ENCODE peak calls at places on chromosomes 12 and 14, in seven cellular contexts. R, L, D, N, F, B and Y are unnamed samples.

GRCh38 chr12:57611116-57611809 is at the start of gene ARHGEF25:
- DNase-seq in N (peak; percentile 93), F (no peak), D (no peak), L (no peak), R (peak; percentile 90), B (peak; percentile 42), Y (peak; percentile 56)

GRCh38 chr14:104591031-104591430 is 11.5 kb downstream of the C14orf180 start:
- DNase-seq in N (no peak), R (peak; percentile 10), D (no peak), B (no peak), F (no peak), L (no peak), Y (no peak)

GRCh38 chr12:21912318-21912717 is 28.9 kb downstream of the ABCC9 start:
- DNase-seq in L (no peak), B (no peak), D (no peak), F (no peak), N (no peak), R (no peak), Y (no peak)

GRCh38 chr12:1488908-1489381 is 105.4 kb downstream of the FBXL14 start:
- DNase-seq in N (no peak), F (no peak), B (no peak), D (peak; percentile 24), R (no peak), L (no peak), Y (no peak)

GRCh38 chr14:47606601-47607000 is 68.8 kb downstream of the MDGA2 start:
- DNase-seq in B (no peak), R (no peak), L (no peak), D (no peak), F (no peak), N (no peak), Y (no peak)

GRCh38 chr12:50211392-50212070 is 44.4 kb upstream of the CERS5 start:
- DNase-seq in L (no peak), B (no peak), F (no peak), R (no peak), N (no peak), D (no peak), Y (no peak)

GRCh38 chr14:93035917-93036651 is 79.6 kb downstream of the ITPK1 start:
- DNase-seq in N (peak; percentile 85), B (peak; percentile 35), R (peak; percentile 48), D (no peak), F (no peak), L (no peak), Y (no peak)

GRCh38 chr14:72824051-72824450 is 69.8 kb downstream of the DPF3 start:
- DNase-seq in N (no peak), R (no peak), L (no peak), F (no peak), B (no peak), D (no peak), Y (no peak)

GRCh38 chr12:119758236-119758635 is 90.3 kb downstream of the PRKAB1 start:
- DNase-seq in F (no peak), R (no peak), D (no peak), B (no peak), N (no peak), L (no peak), Y (no peak)

GRCh38 chr14:104933721-104934379 is 9.2 kb downstream of the PLD4 start:
- DNase-seq in R (no peak), L (peak; percentile 30), F (no peak), N (peak; percentile 67), B (no peak), D (no peak), Y (peak; percentile 5)

GRCh38 chr12:75596406-75596805 is 85.0 kb upstream of the KRR1 start:
- DNase-seq in R (no peak), B (no peak), N (no peak), F (no peak), D (no peak), L (no peak), Y (no peak)

GRCh38 chr12:47808574-47809380 is 10.9 kb downstream of the HDAC7 start:
- DNase-seq in N (no peak), B (no peak), F (no peak), D (peak; percentile 31), R (peak; percentile 24), L (no peak), Y (no peak)

GRCh38 chr12:95607642-95608041 is 56.4 kb upstream of the USP44 start:
- DNase-seq in N (no peak), R (no peak), D (no peak), L (no peak), B (no peak), F (no peak), Y (no peak)

GRCh38 chr14:92638904-92639303 is 109.5 kb downstream of the LGMN start:
- DNase-seq in R (no peak), D (no peak), F (no peak), L (no peak), N (no peak), B (no peak), Y (no peak)

GRCh38 chr12:32533971-32534590 is 134.7 kb downstream of the FGD4 start:
- DNase-seq in L (no peak), N (peak; percentile 82), R (no peak), B (peak; percentile 85), F (peak; percentile 91), D (no peak), Y (peak; percentile 68)

GRCh38 chr12:24230061-24230460 is 280.6 kb upstream of the SOX5 start:
- DNase-seq in D (no peak), B (no peak), F (no peak), L (no peak), R (no peak), N (no peak), Y (no peak)

DNA sequence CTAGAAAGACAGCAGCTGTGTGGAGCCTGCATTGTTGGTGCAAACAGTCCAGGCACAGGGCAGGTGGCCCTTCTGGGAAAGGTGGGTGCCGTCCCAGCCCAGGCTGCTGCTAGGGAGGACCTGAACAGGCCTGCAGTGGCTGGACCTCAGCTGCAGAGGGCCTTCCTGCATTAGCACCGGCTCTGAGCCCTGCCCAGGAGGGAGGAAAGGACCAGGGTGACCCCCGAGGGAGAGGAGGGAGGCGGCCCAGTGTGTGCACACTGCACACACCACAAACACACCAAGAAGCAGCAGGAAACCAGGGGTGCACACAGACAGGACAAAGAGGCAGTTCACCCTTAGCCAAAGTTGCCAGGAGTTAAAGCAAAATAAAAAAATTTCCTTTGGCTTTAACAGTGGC is 8.0 kb upstream of the PGAM5 start:
- DNase-seq in D (no peak), R (no peak), B (no peak), N (no peak), F (no peak), L (no peak), Y (no peak)
- H3K36me3 ChIP-seq in D (no peaks in the 10 kb centered on the region), R (peaks cover 12% of the 10 kb centered on the region), B (no peaks in the 10 kb centered on the region), N (no peaks in the 10 kb centered on the region), F (peaks cover 4% of the 10 kb centered on the region), L (peaks cover 20% of the 10 kb centered on the region), Y (no peaks in the 10 kb centered on the region)

GRCh38 chr12:54374555-54375257 is 9.8 kb downstream of the ZNF385A start:
- DNase-seq in L (no peak), R (peak; percentile 72), D (no peak), N (no peak), F (no peak), B (no peak), Y (no peak)
- H3K36me3 ChIP-seq in L (peaks cover 16% of the 10 kb centered on the region), R (no peaks in the 10 kb centered on the region), D (no peaks in the 10 kb centered on the region), N (no peaks in the 10 kb centered on the region), F (no peaks in the 10 kb centered on the region), B (no peaks in the 10 kb centered on the region), Y (no peaks in the 10 kb centered on the region)

GRCh38 chr14:53032161-53032803 is 81.4 kb upstream of the FERMT2 start:
- DNase-seq in R (no peak), F (peak; percentile 73), L (no peak), B (no peak), N (peak; percentile 66), D (no peak), Y (peak; percentile 18)

GRCh38 chr14:53032838-53033390 is 82.1 kb upstream of the FERMT2 start:
- DNase-seq in L (no peak), D (no peak), N (no peak), F (no peak), B (no peak), R (no peak), Y (no peak)

GRCh38 chr14:53035336-53035735 is 84.5 kb upstream of the FERMT2 start:
- DNase-seq in L (no peak), F (no peak), B (no peak), N (no peak), D (no peak), R (no peak), Y (no peak)

GRCh38 chr14:53034688-53035087 is 83.8 kb upstream of the FERMT2 start:
- DNase-seq in F (no peak), B (no peak), R (no peak), D (no peak), L (no peak), N (no peak), Y (no peak)

DNA sequence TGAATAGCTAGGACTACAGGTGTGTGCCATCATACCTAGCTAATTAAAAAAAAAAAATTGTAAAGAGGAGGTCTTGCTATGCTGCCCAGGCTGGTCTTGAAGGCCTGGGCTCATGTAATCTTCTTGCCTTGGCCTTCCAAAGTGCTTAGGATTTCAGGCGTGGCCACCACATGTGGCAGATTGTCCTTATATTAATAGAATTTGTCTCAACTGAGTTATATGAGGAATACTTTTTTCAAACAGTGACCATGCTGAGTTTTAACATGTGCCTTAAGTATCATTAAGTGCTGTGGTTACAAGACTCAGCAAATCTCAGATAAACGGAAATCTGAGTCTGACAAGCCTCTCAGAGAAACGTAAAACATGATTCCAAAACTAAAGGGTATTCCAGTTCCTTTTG is 83.2 kb upstream of the FERMT2 start:
- DNase-seq in D (no peak), B (no peak), L (no peak), R (no peak), F (no peak), N (no peak), Y (no peak)
- H3K36me3 ChIP-seq in D (peaks cover under 1% of the 10 kb centered on the region), B (no peaks in the 10 kb centered on the region), L (no peaks in the 10 kb centered on the region), R (no peaks in the 10 kb centered on the region), F (no peaks in the 10 kb centered on the region), N (no peaks in the 10 kb centered on the region), Y (no peaks in the 10 kb centered on the region)

GRCh38 chr12:117072736-117073475 is 26.3 kb downstream of the TESC start:
- DNase-seq in N (no peak), B (no peak), R (no peak), L (no peak), D (no peak), F (no peak), Y (no peak)
- H3K36me3 ChIP-seq in N (no peaks in the 10 kb centered on the region), B (no peaks in the 10 kb centered on the region), R (no peaks in the 10 kb centered on the region), L (no peaks in the 10 kb centered on the region), D (no peaks in the 10 kb centered on the region), F (no peaks in the 10 kb centered on the region), Y (peaks cover 3% of the 10 kb centered on the region)

DNA sequence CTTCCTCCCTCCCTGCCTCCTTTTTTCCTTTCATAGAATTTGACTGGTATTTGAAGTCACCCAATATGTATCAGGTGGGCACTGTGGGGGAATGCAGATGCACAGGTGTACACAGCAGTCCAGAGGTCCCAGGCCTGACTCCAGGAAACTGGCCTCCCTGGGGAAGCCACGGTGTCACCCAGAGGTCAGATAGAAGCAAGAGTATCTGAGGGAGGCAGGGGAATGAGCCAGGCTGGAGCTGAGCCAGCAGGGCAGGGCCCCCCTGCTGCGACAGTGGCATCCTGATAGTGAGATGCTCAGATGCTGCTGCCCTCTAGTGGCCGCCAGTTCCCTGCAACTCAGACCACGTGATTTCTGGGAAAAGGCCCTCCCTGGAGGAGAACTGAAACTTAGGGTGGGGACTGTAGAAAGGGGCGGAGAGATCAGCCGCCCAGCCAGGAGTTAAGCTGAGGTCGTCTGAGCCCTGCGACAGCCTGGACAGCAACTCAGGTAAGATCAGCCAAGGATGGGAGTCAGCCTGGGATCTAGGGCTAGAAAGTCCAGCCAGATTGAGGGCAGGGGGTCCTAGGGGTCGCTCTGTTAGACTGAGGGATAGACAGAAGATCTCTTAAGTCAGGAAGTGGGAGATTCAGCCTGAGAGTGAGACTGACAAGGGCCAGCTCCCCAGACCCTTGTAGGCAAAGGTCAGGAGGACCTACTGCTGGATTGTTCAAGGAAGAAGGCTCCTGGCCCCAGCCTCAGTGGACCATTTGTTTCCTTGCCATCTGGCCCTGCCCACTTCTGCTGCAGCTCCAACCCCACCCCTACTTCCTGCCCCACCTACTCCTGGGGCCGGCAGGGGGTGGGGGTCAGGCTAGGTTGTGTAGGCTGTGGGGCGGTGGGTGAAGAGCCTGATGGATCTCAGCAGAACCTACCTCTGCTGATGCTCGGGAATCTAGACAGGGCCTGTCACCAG is at the start of gene IRF9:
- DNase-seq in D (peak; percentile 95), R (peak; percentile 96), F (peak; percentile 97), N (peak; percentile 98), B (peak; percentile 96), L (peak; percentile 95), Y (peak; percentile 97)
- H3K36me3 ChIP-seq in D (peaks cover 66% of the 10 kb centered on the region), R (peaks cover 56% of the 10 kb centered on the region), F (peaks cover 16% of the 10 kb centered on the region), N (peaks cover 41% of the 10 kb centered on the region), B (peaks cover 2% of the 10 kb centered on the region), L (peaks cover 81% of the 10 kb centered on the region), Y (peaks cover 29% of the 10 kb centered on the region)